ENCODE peak calls at places on chromosomes 4 and X, in four cellular contexts. F is uterus, Z is body of pancreas, O is nephron progenitor cell. L is an unnamed sample.

GRCh38 chr4:151256134-151256533 is 20.8 kb upstream of the PRSS48 start:
- DNase-seq in F (no peak), Z (no peak), O (no peak), L (no peak)

GRCh38 chr4:54784188-54784671 is 126.5 kb downstream of the KIT start:
- DNase-seq in F (peak), Z (peak), O (no peak), L (no peak)

GRCh38 chrX:42821803-42822443 is 44.0 kb upstream of the PPP1R2C start:
- DNase-seq in F (no peak), Z (no peak), O (no peak), L (no peak)

GRCh38 chr4:140152015-140152703 is 1.8 kb downstream of the MAML3 start:
- DNase-seq in F (peak), Z (peak), O (peak), L (peak)

GRCh38 chr4:6013564-6013963 is 4.7 kb downstream of the C4orf50 start:
- DNase-seq in F (no peak), Z (no peak), O (no peak), L (no peak)

GRCh38 chr4:76526585-76526990 is 91.6 kb downstream of the SHROOM3 start:
- DNase-seq in F (no peak), Z (peak), O (no peak), L (peak)

GRCh38 chr4:7183780-7184460 is 8.4 kb upstream of the SORCS2 start:
- DNase-seq in F (no peak), Z (no peak), O (no peak), L (no peak)

GRCh38 chrX:48910926-48911406 is 480 bp downstream of the SLC35A2 start:
- DNase-seq in F (no peak), Z (no peak), O (no peak), L (no peak)

GRCh38 chr4:52750819-52751348 is 341 bp downstream of the ERVMER34-1 start:
- DNase-seq in F (no peak), Z (peak), O (no peak), L (peak)

GRCh38 chr4:93217423-93217822 is 611.1 kb upstream of the ATOH1 start:
- DNase-seq in F (no peak), Z (no peak), O (no peak), L (no peak)

GRCh38 chrX:13000311-13000811 is 25.5 kb downstream of the TMSB4X start:
- DNase-seq in F (no peak), Z (no peak), O (no peak), L (no peak)

GRCh38 chr4:34814266-34814665 is 1430.0 kb downstream of the ARAP2 start:
- DNase-seq in F (no peak), Z (no peak), O (no peak), L (no peak)

GRCh38 chrX:84907324-84907946 is 96.2 kb upstream of the APOOL start:
- DNase-seq in F (no peak), Z (no peak), O (no peak), L (no peak)

GRCh38 chr4:78079701-78080430 is 22.7 kb downstream of the FRAS1 start:
- DNase-seq in F (no peak), Z (no peak), O (no peak), L (no peak)

GRCh38 chr4:27149541-27150212 is 289.0 kb downstream of the STIM2 start:
- DNase-seq in F (no peak), Z (no peak), O (no peak), L (no peak)

GRCh38 chr4:40183615-40184411 is 13.0 kb upstream of the RHOH start:
- DNase-seq in F (no peak), Z (no peak), O (no peak), L (no peak)

GRCh38 chr4:142660728-142661127 is 185.4 kb downstream of the INPP4B start:
- DNase-seq in F (no peak), Z (no peak), O (no peak), L (no peak)

GRCh38 chr4:86441175-86441960 is 81.5 kb upstream of the MAPK10 start:
- DNase-seq in F (no peak), Z (no peak), O (no peak), L (no peak)

GRCh38 chr4:40749717-40750460 is at the start of gene NSUN7:
- DNase-seq in F (peak), Z (peak), O (peak), L (peak)

GRCh38 chrX:103513476-103514108 is 5.7 kb downstream of the RAB40A start:
- DNase-seq in F (no peak), Z (no peak), O (no peak), L (no peak)

GRCh38 chr4:77194989-77195388 is 38.0 kb downstream of the CCNG2 start:
- DNase-seq in F (no peak), Z (no peak), O (no peak), L (no peak)

GRCh38 chr4:6546681-6547447 is 28.1 kb upstream of the MAN2B2 start:
- DNase-seq in F (peak), Z (peak), O (peak), L (peak)

GRCh38 chr4:21921526-21922180 is 26.9 kb downstream of the KCNIP4 start:
- DNase-seq in F (no peak), Z (no peak), O (no peak), L (no peak)

GRCh38 chr4:3744232-3744631 is 22.0 kb upstream of the ADRA2C start:
- DNase-seq in F (no peak), Z (no peak), O (no peak), L (no peak)

GRCh38 chrX:136028383-136028984 is 43.2 kb downstream of the SLC9A6 start:
- DNase-seq in F (no peak), Z (no peak), O (no peak), L (peak)

GRCh38 chrX:146456058-146456457 is 353.5 kb upstream of the CXorf51B start:
- DNase-seq in F (no peak), Z (no peak), O (no peak), L (no peak)

GRCh38 chr4:110164251-110164650 is 34.2 kb downstream of the ELOVL6 start:
- DNase-seq in F (no peak), Z (no peak), O (no peak), L (no peak)

GRCh38 chr4:174578366-174578765 is 56.1 kb upstream of the HPGD start:
- DNase-seq in F (no peak), Z (no peak), O (no peak), L (no peak)

GRCh38 chrX:129984196-129984962 is 1.9 kb downstream of the BCORL1 start:
- DNase-seq in F (peak), Z (peak), O (peak), L (peak)

GRCh38 chrX:49838374-49838773 is 9.3 kb downstream of the PAGE4 start:
- DNase-seq in F (no peak), Z (peak), O (peak), L (peak)

GRCh38 chrX:101452051-101452450 is 33.2 kb upstream of the ARMCX4 start:
- DNase-seq in F (no peak), Z (no peak), O (no peak), L (no peak)

GRCh38 chrX:41703574-41704029 is 14.8 kb downstream of the GPR34 start:
- DNase-seq in F (no peak), Z (no peak), O (no peak), L (no peak)

GRCh38 chrX:39260965-39261364 is 459.7 kb downstream of the MID1IP1 start:
- DNase-seq in F (no peak), Z (no peak), O (no peak), L (no peak)

GRCh38 chr4:83112678-83113428 is 1.7 kb downstream of the PLAC8 start:
- DNase-seq in F (no peak), Z (no peak), O (no peak), L (no peak)

GRCh38 chr4:40910706-40911105 is 161.0 kb downstream of the NSUN7 start:
- DNase-seq in F (no peak), Z (no peak), O (no peak), L (no peak)

GRCh38 chr4:40427138-40427537 is 92.0 kb downstream of the CHRNA9 start:
- DNase-seq in F (no peak), Z (no peak), O (no peak), L (no peak)

GRCh38 chr4:186068581-186069402 is at the start of gene TLR3:
- DNase-seq in F (no peak), Z (peak), O (no peak), L (no peak)

GRCh38 chr4:145231906-145232700 is 51.7 kb upstream of the OTUD4 start:
- DNase-seq in F (no peak), Z (no peak), O (no peak), L (no peak)

GRCh38 chr4:145230726-145231125 is 50.3 kb upstream of the OTUD4 start:
- DNase-seq in F (no peak), Z (no peak), O (no peak), L (no peak)

DNA sequence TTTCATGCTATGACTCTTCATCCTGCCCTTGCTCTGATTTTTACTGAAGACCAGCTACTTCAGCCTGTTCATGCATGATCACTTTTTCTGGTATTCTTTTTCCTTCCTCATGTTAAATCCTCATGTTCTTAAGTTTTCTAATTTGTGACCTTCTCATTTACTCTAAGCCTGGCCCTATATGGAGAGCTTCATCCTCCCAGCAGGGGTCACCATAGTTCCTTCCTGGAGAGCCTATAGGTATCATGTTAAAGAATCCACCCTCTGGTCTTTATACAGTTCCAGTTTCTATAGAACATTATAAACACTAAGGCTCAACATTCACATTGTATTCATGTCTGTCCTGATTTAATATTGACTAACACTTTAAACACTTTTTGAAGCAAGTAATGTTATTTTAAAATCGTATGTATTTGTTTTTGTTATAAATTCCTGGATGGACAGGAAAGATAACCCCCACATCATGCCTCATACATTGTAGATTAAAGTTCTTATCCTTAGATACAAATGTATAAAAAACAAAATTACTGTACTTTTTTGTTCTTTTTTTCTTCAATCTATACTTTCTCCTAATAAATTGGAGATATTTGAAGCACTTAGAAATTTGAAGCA is 53.8 kb upstream of the OTUD4 start:
- DNase-seq in F (no peak), Z (peak), O (peak), L (peak)
- TF ChIP-seq CTCF in F (peak), Z (peak), O (peak), L (peak)

DNA sequence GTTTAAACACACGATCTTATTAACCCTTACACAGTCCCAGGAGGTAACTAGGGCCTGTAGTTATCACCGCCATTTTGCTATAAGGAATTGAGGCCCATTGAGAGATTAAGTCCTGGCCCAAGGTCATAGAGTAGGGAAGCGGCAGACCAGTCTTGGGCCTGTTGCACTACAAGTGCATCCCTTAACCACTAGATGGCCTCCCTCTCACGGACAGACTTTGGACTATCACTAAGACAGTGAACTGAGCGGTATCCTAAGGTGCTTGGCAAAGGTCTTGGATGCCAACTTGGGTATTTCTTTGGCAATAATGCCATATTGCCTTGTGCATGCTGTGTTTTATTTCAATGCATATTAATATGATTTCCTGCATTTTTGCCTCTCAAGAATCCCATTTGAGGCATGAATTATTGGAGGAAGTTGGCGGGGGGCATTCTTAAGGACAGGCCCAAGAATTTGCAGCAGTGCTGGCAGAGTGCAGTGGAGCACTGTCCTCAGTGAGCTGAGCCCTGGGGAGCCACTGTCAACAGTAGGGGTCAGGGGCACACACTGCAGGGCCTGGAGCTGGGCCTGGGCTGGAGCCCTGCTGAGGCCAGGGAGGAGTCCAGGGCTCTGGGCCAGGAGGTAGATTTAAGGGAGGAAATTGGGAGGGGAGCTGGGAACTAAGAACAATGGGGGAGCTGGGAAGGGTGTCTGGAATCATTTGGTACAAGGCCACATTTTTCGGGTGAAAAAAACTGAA is 147.4 kb downstream of the SMIM20 start:
- DNase-seq in F (no peak), Z (no peak), O (peak), L (peak)
- TF ChIP-seq CTCF in F (no peak), Z (no peak), O (peak), L (peak)

GRCh38 chr4:108512615-108513505 is 107.5 kb upstream of the RPL34 start:
- DNase-seq in F (peak), Z (peak), O (peak), L (peak)
- TF ChIP-seq CTCF in F (peak), Z (no peak), O (peak), L (no peak)

GRCh38 chr4:153439831-153440230 is 26.3 kb upstream of the TMEM131L start:
- DNase-seq in F (no peak), Z (no peak), O (no peak), L (no peak)
- TF ChIP-seq CTCF in F (no peak), Z (no peak), O (no peak), L (no peak)

GRCh38 chr4:180664766-180665368 is 1578.3 kb upstream of the TENM3 start:
- DNase-seq in F (peak), Z (peak), O (peak), L (peak)
- TF ChIP-seq CTCF in F (peak), Z (peak), O (peak), L (peak)

GRCh38 chr4:24244663-24245519 is 339.5 kb downstream of the DHX15 start:
- DNase-seq in F (no peak), Z (no peak), O (peak), L (no peak)

GRCh38 chr4:24236532-24236931 is 346.7 kb upstream of the PPARGC1A start:
- DNase-seq in F (no peak), Z (no peak), O (no peak), L (no peak)

GRCh38 chr4:24243641-24244040 is 340.7 kb downstream of the DHX15 start:
- DNase-seq in F (no peak), Z (no peak), O (no peak), L (no peak)

GRCh38 chr4:24237709-24238108 is 346.6 kb downstream of the DHX15 start:
- DNase-seq in F (no peak), Z (no peak), O (no peak), L (no peak)

GRCh38 chr4:24240655-24241054 is 343.7 kb downstream of the DHX15 start:
- DNase-seq in F (no peak), Z (no peak), O (no peak), L (no peak)
- TF ChIP-seq CTCF in F (no peak), Z (no peak), O (no peak), L (no peak)

GRCh38 chrX:15127010-15127409 is 142.9 kb downstream of the ASB9 start:
- DNase-seq in F (no peak), Z (no peak), O (no peak), L (no peak)
- TF ChIP-seq CTCF in F (no peak), Z (no peak), O (no peak), L (no peak)